ENCODE peak calls at places on chromosome 2, in six cellular contexts. S, V, N, W, E and F are unnamed samples.

GRCh38 chr2:161424179-161424763 is 8.2 kb downstream of the TBR1 start:
- DNase-seq in S (no peak), W (no peak), N (no peak), V (no peak), E (no peak), F (no peak)

GRCh38 chr2:31957748-31958717 is 52.8 kb downstream of the MEMO1 start:
- DNase-seq in W (no peak), N (no peak), V (no peak), E (no peak), S (no peak), F (no peak)

GRCh38 chr2:64641585-64641984 is 12.1 kb downstream of the SERTAD2 start:
- DNase-seq in S (no peak), E (no peak), V (no peak), N (no peak), W (no peak), F (no peak)

GRCh38 chr2:41717883-41718282 is 329.9 kb upstream of the PKDCC start:
- DNase-seq in V (no peak), E (no peak), S (no peak), W (no peak), N (no peak), F (no peak)

GRCh38 chr2:120587326-120587996 is 148.2 kb upstream of the GLI2 start:
- DNase-seq in E (no peak), S (no peak), V (no peak), N (no peak), W (no peak), F (no peak)

GRCh38 chr2:196473617-196474016 is 165.9 kb upstream of the CCDC150 start:
- DNase-seq in N (no peak), W (no peak), V (no peak), E (no peak), S (no peak), F (no peak)

GRCh38 chr2:160928854-160929301 is 231.3 kb upstream of the TANK start:
- DNase-seq in N (no peak), E (no peak), W (peak), V (peak), S (no peak), F (peak)

GRCh38 chr2:99698896-99699295 is 209.1 kb upstream of the REV1 start:
- DNase-seq in V (no peak), S (no peak), N (no peak), E (no peak), W (peak), F (no peak)

GRCh38 chr2:163662141-163662780 is 73.5 kb downstream of the FIGN start:
- DNase-seq in W (peak), E (no peak), V (peak), S (no peak), N (no peak), F (peak)

GRCh38 chr2:202033317-202034248 is at the start of gene FZD7:
- DNase-seq in N (peak), E (peak), W (peak), S (peak), V (peak), F (peak)

GRCh38 chr2:214076527-214076926 is 334.3 kb upstream of the VWC2L start:
- DNase-seq in N (no peak), S (no peak), E (no peak), V (no peak), W (peak), F (peak)